ENCODE peak calls at places on chromosome 19, in nine cellular contexts. W is nucleus accumbens; S is AG04450; D is left ventricle myocardium superior; B is uterus; I is hypothalamus; Z is NCI-H460; A is activated CD4-positive, alpha-beta T cell treated with anti-CD3 and anti-CD28 coated beads for 24 hours; L is CD4-positive, alpha-beta T cell. N is an unnamed sample.

GRCh38 chr19:18517606-18518005 is 4.3 kb downstream of the ELL start:
- DNase-seq in W (no peak), S (no peak), D (no peak), B (no peak), I (no peak), Z (no peak), A (no peak), L (no peak), N (no peak)

GRCh38 chr19:50050406-50051223 is 24.8 kb downstream of the ZNF473 start:
- DNase-seq in W (peak), S (peak), D (peak), B (peak), I (peak), Z (peak), A (peak), L (peak), N (no peak)

GRCh38 chr19:497861-498590 is 1.7 kb downstream of the MADCAM1 start:
- DNase-seq in W (no peak), S (no peak), D (no peak), B (no peak), I (no peak), Z (no peak), A (no peak), L (no peak), N (no peak)

GRCh38 chr19:35739275-35740107 is 2.8 kb downstream of the IGFLR1 start:
- DNase-seq in W (no peak), S (no peak), D (no peak), B (no peak), I (no peak), Z (no peak), A (no peak), L (no peak), N (no peak)

GRCh38 chr19:29268721-29269483 is 56.0 kb upstream of the UQCRFS1 start:
- DNase-seq in W (no peak), S (no peak), D (no peak), B (no peak), I (no peak), Z (no peak), A (no peak), L (no peak), N (no peak)

GRCh38 chr19:38653028-38653571 is 5.7 kb downstream of the ACTN4 start:
- DNase-seq in W (no peak), S (no peak), D (no peak), B (peak), I (no peak), Z (no peak), A (no peak), L (no peak), N (no peak)

GRCh38 chr19:39172700-39173501 is 23.9 kb upstream of the NCCRP1 start:
- DNase-seq in W (no peak), S (no peak), D (no peak), B (no peak), I (no peak), Z (no peak), A (no peak), L (no peak), N (no peak)

GRCh38 chr19:3725640-3726310 is 17.6 kb downstream of the TJP3 start:
- DNase-seq in W (no peak), S (no peak), D (no peak), B (no peak), I (no peak), Z (no peak), A (no peak), L (no peak), N (no peak)

GRCh38 chr19:10389863-10390262 is 9.5 kb upstream of the TYK2 start:
- DNase-seq in W (no peak), S (no peak), D (no peak), B (no peak), I (no peak), Z (no peak), A (no peak), L (no peak), N (no peak)

N was measured in GM18507.